ENCODE peak calls at places on chromosomes 6 and 20, in four cellular contexts. Q is substantia nigra, U is HCEC 1CT, J is endothelial cell. D is an unnamed sample.

GRCh38 chr20:13251556-13251955 is 30.5 kb downstream of the ISM1 start:
- DNase-seq in Q (no peak), J (no peak), U (no peak), D (no peak)

GRCh38 chr6:50791900-50792508 is 26.7 kb upstream of the TFAP2B start:
- DNase-seq in Q (no peak), J (peak), U (peak), D (peak)

GRCh38 chr6:119297049-119297448 is 52.5 kb downstream of the MAN1A1 start:
- DNase-seq in J (no peak), U (no peak), Q (no peak), D (no peak)

GRCh38 chr6:170243791-170244291 is 47.0 kb downstream of the DLL1 start:
- DNase-seq in J (no peak), U (no peak), Q (peak), D (no peak)

GRCh38 chr20:5056801-5057599 is 55.7 kb upstream of the SLC23A2 start:
- DNase-seq in U (peak), Q (no peak), J (peak), D (no peak)

GRCh38 chr6:143507358-143508145 is 4.0 kb downstream of the FUCA2 start:
- DNase-seq in U (peak), Q (no peak), J (no peak), D (no peak)

GRCh38 chr20:53331151-53331973 is 262.3 kb downstream of the ZNF217 start:
- DNase-seq in Q (no peak), U (no peak), J (no peak), D (no peak)

GRCh38 chr20:2757969-2758368 is 42.5 kb downstream of the CPXM1 start:
- DNase-seq in Q (no peak), U (no peak), J (no peak), D (no peak)

GRCh38 chr6:8941578-8941977 is 506.2 kb upstream of the SLC35B3 start:
- DNase-seq in Q (no peak), U (no peak), J (no peak), D (no peak)

GRCh38 chr20:823326-823902 is 10.1 kb upstream of the FAM110A start:
- DNase-seq in Q (no peak), J (no peak), U (no peak), D (no peak)

GRCh38 chr20:33431797-33432381 is 11.7 kb downstream of the SNTA1 start:
- DNase-seq in Q (no peak), J (no peak), U (no peak), D (no peak)

GRCh38 chr20:63027425-63028389 is 20.9 kb upstream of the BHLHE23 start:
- DNase-seq in Q (no peak), U (no peak), J (no peak), D (no peak)

GRCh38 chr20:34993941-34994508 is 38.4 kb downstream of the MYH7B start:
- DNase-seq in Q (no peak), J (no peak), U (no peak), D (no peak)

D was measured in HAP-1.